ENCODE peak calls at places on chromosomes 1 and 21, in five cellular contexts. K, H, L, C and M are unnamed samples.

GRCh38 chr1:170145691-170146676 is at the start of gene NTMT2:
- DNase-seq in C (no peak), H (no peak), L (peak), K (no peak), M (no peak)

GRCh38 chr1:53371121-53371666 is 43.3 kb upstream of the LRP8 start:
- DNase-seq in K (no peak), H (peak), L (no peak), C (peak), M (peak)

GRCh38 chr21:25980710-25981109 is 189.9 kb downstream of the APP start:
- DNase-seq in L (no peak), H (no peak), K (no peak), C (no peak), M (peak)

GRCh38 chr1:48878191-48878940 is 101.7 kb upstream of the BEND5 start:
- DNase-seq in L (no peak), K (no peak), H (no peak), C (no peak), M (no peak)

GRCh38 chr1:41728403-41729202 is 190.1 kb downstream of the HIVEP3 start:
- DNase-seq in C (no peak), L (no peak), K (no peak), H (no peak), M (no peak)

GRCh38 chr1:175914115-175914514 is 170.7 kb upstream of the TNR start:
- DNase-seq in C (no peak), L (no peak), K (no peak), H (no peak), M (no peak)

GRCh38 chr1:58515794-58516401 is 30.6 kb downstream of the OMA1 start:
- DNase-seq in L (peak), K (peak), H (no peak), C (no peak), M (no peak)

GRCh38 chr1:70168283-70168682 is 37.1 kb downstream of the LRRC40 start:
- DNase-seq in K (no peak), C (no peak), H (no peak), L (no peak), M (no peak)

GRCh38 chr1:192538407-192539311 is 36.9 kb upstream of the RGS1 start:
- DNase-seq in K (no peak), C (no peak), H (no peak), L (no peak), M (no peak)

GRCh38 chr1:202589190-202589680 is 121.0 kb downstream of the SYT2 start:
- DNase-seq in K (peak), C (peak), H (peak), L (no peak), M (peak)

GRCh38 chr21:17866590-17866989 is 47.4 kb upstream of the C21orf91 start:
- DNase-seq in C (no peak), H (no peak), L (no peak), K (no peak), M (no peak)

GRCh38 chr1:197183195-197183748 is 36.8 kb upstream of the ASPM start:
- DNase-seq in H (no peak), C (no peak), L (no peak), K (no peak), M (no peak)

GRCh38 chr1:104760017-104760416 is 1010.3 kb downstream of the AMY1C start:
- DNase-seq in K (no peak), H (no peak), L (no peak), C (no peak), M (no peak)

DNA sequence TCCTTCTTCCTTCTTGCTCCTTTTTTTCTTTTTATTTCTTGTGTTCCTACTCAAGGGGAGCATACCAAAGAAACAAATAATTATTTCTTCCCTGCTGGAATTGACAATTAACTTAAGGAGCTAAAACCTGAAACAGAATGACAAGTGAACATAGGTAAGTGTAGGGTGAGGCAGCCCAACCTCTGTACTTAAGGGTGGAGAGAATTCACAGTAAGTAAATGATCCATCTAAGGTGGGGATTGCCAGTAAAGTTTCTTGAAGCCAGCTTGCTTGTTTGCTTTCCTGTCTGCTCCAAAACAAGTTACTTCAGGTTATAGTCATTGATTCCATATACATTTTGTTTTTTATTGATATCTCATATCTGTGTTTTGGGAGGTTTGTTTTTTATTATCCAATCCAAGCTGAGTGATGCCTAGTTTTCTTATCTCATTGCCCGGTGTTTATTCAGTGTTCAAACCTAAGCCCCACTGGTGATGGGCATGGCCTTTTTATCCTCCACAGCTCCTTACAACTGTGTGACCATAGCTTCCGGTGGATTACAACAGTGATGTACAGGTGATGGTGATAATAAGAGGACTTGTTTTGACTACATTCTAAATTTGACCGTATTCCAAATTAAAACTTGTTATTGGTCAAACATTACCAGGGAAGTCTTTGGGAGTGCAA is 133.2 kb upstream of the IVNS1ABP start:
- DNase-seq in L (no peak), H (no peak), C (no peak), K (no peak), M (no peak)
- H3K27ac ChIP-seq in L (no peak), H (no peak), C (no peak), K (no peak), M (no peak)

GRCh38 chr1:223748405-223748772 is 36.0 kb downstream of the CAPN2 start:
- DNase-seq in L (no peak), C (no peak), K (peak), H (no peak), M (no peak)

GRCh38 chr1:223742861-223743517 is 30.6 kb downstream of the CAPN2 start:
- DNase-seq in L (no peak), C (no peak), K (no peak), H (no peak), M (no peak)

GRCh38 chr1:223748773-223749733 is 36.7 kb downstream of the CAPN2 start:
- DNase-seq in H (no peak), C (peak), K (peak), L (peak), M (no peak)

GRCh38 chr1:223747838-223748335 is 35.5 kb downstream of the CAPN2 start:
- DNase-seq in C (no peak), K (peak), L (no peak), H (no peak), M (no peak)

GRCh38 chr1:223745731-223746130 is 33.4 kb downstream of the CAPN2 start:
- DNase-seq in L (no peak), K (no peak), C (no peak), H (no peak), M (no peak)
- H3K27ac ChIP-seq in L (no peak), K (no peak), C (no peak), H (no peak), M (no peak)

GRCh38 chr1:168520052-168520751 is 23.6 kb downstream of the XCL2 start:
- DNase-seq in C (no peak), L (no peak), H (no peak), K (no peak), M (no peak)

GRCh38 chr1:168520832-168521231 is 23.0 kb downstream of the XCL2 start:
- DNase-seq in K (no peak), C (no peak), L (no peak), H (no peak), M (no peak)

GRCh38 chr1:168521391-168522000 is 22.3 kb downstream of the XCL2 start:
- DNase-seq in K (no peak), C (no peak), H (no peak), L (no peak), M (no peak)

GRCh38 chr1:168513656-168514404 is 30.0 kb downstream of the XCL2 start:
- DNase-seq in H (no peak), C (no peak), L (no peak), K (no peak), M (no peak)

GRCh38 chr1:168518201-168518689 is 25.6 kb downstream of the XCL2 start:
- DNase-seq in H (no peak), C (no peak), L (no peak), K (no peak), M (no peak)
- H3K27ac ChIP-seq in H (no peak), C (no peak), L (no peak), K (no peak), M (no peak)

GRCh38 chr21:34865922-34866271 is 183.2 kb downstream of the RUNX1 start:
- DNase-seq in H (peak), L (no peak), K (no peak), C (no peak), M (no peak)
- H3K27ac ChIP-seq in H (peak), L (no peak), K (no peak), C (no peak), M (peak)

DNA sequence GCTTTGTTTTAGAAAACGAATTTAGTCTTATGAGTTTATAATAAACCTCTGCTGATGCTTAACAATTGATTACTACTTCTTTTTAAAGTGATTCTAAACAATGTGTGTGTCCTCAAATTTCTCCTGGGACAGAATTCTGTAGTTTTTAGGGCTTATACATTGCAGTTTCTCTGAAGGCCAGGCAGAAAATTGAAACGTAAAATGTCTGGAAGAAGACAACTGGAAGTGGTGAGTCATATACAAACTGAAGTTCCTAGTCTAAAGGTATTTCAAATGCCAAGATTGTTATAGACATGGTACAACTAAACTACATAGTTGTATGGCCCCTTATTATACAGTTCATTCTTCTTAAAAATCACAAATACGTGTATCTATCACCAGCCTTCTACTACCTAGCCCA is 30.5 kb upstream of the RC3H1 start:
- DNase-seq in C (no peak), H (no peak), K (no peak), L (no peak), M (no peak)
- H3K27ac ChIP-seq in C (no peak), H (no peak), K (no peak), L (no peak), M (no peak)

GRCh38 chr1:19029191-19030085 is 73.0 kb upstream of the IFFO2 start:
- DNase-seq in K (no peak), C (peak), H (no peak), L (no peak), M (peak)

GRCh38 chr1:19032413-19032695 is 75.9 kb upstream of the IFFO2 start:
- DNase-seq in H (no peak), K (no peak), L (no peak), C (peak), M (no peak)

GRCh38 chr1:19028110-19028509 is 71.6 kb upstream of the IFFO2 start:
- DNase-seq in H (no peak), C (peak), K (no peak), L (no peak), M (no peak)

GRCh38 chr1:19024532-19024931 is 68.1 kb upstream of the IFFO2 start:
- DNase-seq in K (no peak), C (no peak), L (no peak), H (no peak), M (no peak)

DNA sequence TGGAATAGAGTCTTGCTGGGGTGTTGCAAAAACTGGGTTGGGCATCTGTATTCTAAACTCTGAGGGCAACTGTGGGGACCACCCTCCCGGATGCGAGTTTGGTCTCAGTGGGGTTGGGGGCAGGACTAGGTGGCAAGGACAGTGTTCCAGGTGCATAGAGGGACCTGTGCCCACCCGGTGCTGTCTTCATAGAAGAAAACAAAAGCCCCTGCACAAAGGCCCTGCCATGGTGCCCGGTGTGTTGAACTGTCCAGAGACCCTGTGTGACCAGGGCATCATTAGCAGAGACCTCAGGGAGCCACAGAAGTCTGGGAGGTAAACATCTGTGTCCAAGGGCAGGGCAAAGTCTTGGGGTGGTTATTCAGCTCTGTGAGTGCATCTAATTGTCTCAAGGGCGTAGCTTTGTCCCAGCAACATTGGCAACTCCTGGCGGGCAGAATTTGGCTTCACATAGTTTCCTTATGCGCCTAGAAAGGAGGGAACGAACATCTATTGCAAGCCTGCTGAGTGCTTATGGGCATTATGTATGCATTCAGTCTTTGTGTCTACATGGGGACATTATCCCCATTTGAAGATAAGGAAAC is 72.2 kb upstream of the IFFO2 start:
- DNase-seq in H (no peak), L (no peak), C (peak), K (no peak), M (no peak)
- H3K27ac ChIP-seq in H (no peak), L (no peak), C (peak), K (no peak), M (peak)

GRCh38 chr1:227788279-227789041 is 27.0 kb upstream of the PRSS38 start:
- DNase-seq in C (peak), H (peak), L (peak), K (peak), M (peak)
- H3K27ac ChIP-seq in C (peak), H (no peak), L (no peak), K (peak), M (no peak)

GRCh38 chr1:45679123-45679522 is 7.2 kb downstream of the GPBP1L1 start:
- DNase-seq in L (no peak), K (no peak), C (no peak), H (no peak), M (no peak)
- H3K27ac ChIP-seq in L (no peak), K (no peak), C (no peak), H (no peak), M (no peak)